ENCODE peak calls at places on chromosomes 1 and 21, in nine cellular contexts. One of them, this sample, is unnamed.

GRCh38 chr1:150144606-150145005 is 5.1 kb upstream of the PLEKHO1 start:
- DNase-seq in mammary epithelial cell: no peak
- DNase-seq in CD4-positive, alpha-beta T cell: no peak
- DNase-seq in ascending aorta: no peak
- DNase-seq in hepatocyte: no peak
- DNase-seq in right cardiac atrium: no peak
- DNase-seq in RWPE1: no peak
- DNase-seq in Peyer's patch: no peak
- DNase-seq in body of pancreas: no peak
- DNase-seq in this sample: no peak

GRCh38 chr1:221712198-221712684 is 29.6 kb downstream of the DUSP10 start:
- DNase-seq in mammary epithelial cell: peak
- DNase-seq in CD4-positive, alpha-beta T cell: no peak
- DNase-seq in ascending aorta: no peak
- DNase-seq in hepatocyte: peak
- DNase-seq in right cardiac atrium: no peak
- DNase-seq in RWPE1: peak
- DNase-seq in Peyer's patch: peak
- DNase-seq in body of pancreas: no peak
- DNase-seq in this sample: no peak

GRCh38 chr1:204684206-204684536 is 1.4 kb downstream of the LRRN2 start:
- DNase-seq in mammary epithelial cell: no peak
- DNase-seq in CD4-positive, alpha-beta T cell: no peak
- DNase-seq in ascending aorta: no peak
- DNase-seq in hepatocyte: no peak
- DNase-seq in right cardiac atrium: no peak
- DNase-seq in RWPE1: no peak
- DNase-seq in Peyer's patch: no peak
- DNase-seq in body of pancreas: no peak
- DNase-seq in this sample: no peak

GRCh38 chr21:39373634-39374033 is 24.7 kb upstream of the HMGN1 start:
- DNase-seq in mammary epithelial cell: peak
- DNase-seq in CD4-positive, alpha-beta T cell: no peak
- DNase-seq in ascending aorta: no peak
- DNase-seq in hepatocyte: peak
- DNase-seq in right cardiac atrium: no peak
- DNase-seq in RWPE1: peak
- DNase-seq in Peyer's patch: no peak
- DNase-seq in body of pancreas: no peak
- DNase-seq in this sample: no peak

GRCh38 chr1:226406401-226406881 is 1.5 kb downstream of the PARP1 start:
- DNase-seq in mammary epithelial cell: peak
- DNase-seq in CD4-positive, alpha-beta T cell: no peak
- DNase-seq in ascending aorta: no peak
- DNase-seq in hepatocyte: no peak
- DNase-seq in right cardiac atrium: no peak
- DNase-seq in RWPE1: peak
- DNase-seq in Peyer's patch: no peak
- DNase-seq in body of pancreas: no peak
- DNase-seq in this sample: no peak

GRCh38 chr1:151980287-151981177 is 13.1 kb downstream of the S100A10 start:
- DNase-seq in mammary epithelial cell: peak
- DNase-seq in CD4-positive, alpha-beta T cell: no peak
- DNase-seq in ascending aorta: peak
- DNase-seq in hepatocyte: peak
- DNase-seq in right cardiac atrium: peak
- DNase-seq in RWPE1: no peak
- DNase-seq in Peyer's patch: no peak
- DNase-seq in body of pancreas: no peak
- DNase-seq in this sample: no peak

GRCh38 chr1:243470492-243470891 is 214.7 kb downstream of the SDCCAG8 start:
- DNase-seq in mammary epithelial cell: no peak
- DNase-seq in CD4-positive, alpha-beta T cell: no peak
- DNase-seq in ascending aorta: no peak
- DNase-seq in hepatocyte: no peak
- DNase-seq in right cardiac atrium: no peak
- DNase-seq in RWPE1: no peak
- DNase-seq in Peyer's patch: no peak
- DNase-seq in body of pancreas: no peak
- DNase-seq in this sample: no peak

GRCh38 chr1:15702722-15703550 is 18.8 kb downstream of the PLEKHM2 start:
- DNase-seq in mammary epithelial cell: peak
- DNase-seq in CD4-positive, alpha-beta T cell: no peak
- DNase-seq in ascending aorta: no peak
- DNase-seq in hepatocyte: peak
- DNase-seq in right cardiac atrium: peak
- DNase-seq in RWPE1: peak
- DNase-seq in Peyer's patch: no peak
- DNase-seq in body of pancreas: peak
- DNase-seq in this sample: no peak

GRCh38 chr1:183096889-183097288 is 73.7 kb downstream of the LAMC1 start:
- DNase-seq in mammary epithelial cell: no peak
- DNase-seq in CD4-positive, alpha-beta T cell: no peak
- DNase-seq in ascending aorta: no peak
- DNase-seq in hepatocyte: no peak
- DNase-seq in right cardiac atrium: no peak
- DNase-seq in RWPE1: no peak
- DNase-seq in Peyer's patch: no peak
- DNase-seq in body of pancreas: peak
- DNase-seq in this sample: no peak

GRCh38 chr1:183098349-183098748 is 75.1 kb downstream of the LAMC1 start:
- DNase-seq in mammary epithelial cell: no peak
- DNase-seq in CD4-positive, alpha-beta T cell: no peak
- DNase-seq in ascending aorta: no peak
- DNase-seq in hepatocyte: peak
- DNase-seq in right cardiac atrium: no peak
- DNase-seq in RWPE1: no peak
- DNase-seq in Peyer's patch: no peak
- DNase-seq in body of pancreas: no peak
- DNase-seq in this sample: no peak

GRCh38 chr1:183094376-183094775 is 71.2 kb downstream of the LAMC1 start:
- DNase-seq in mammary epithelial cell: no peak
- DNase-seq in CD4-positive, alpha-beta T cell: no peak
- DNase-seq in ascending aorta: no peak
- DNase-seq in hepatocyte: no peak
- DNase-seq in right cardiac atrium: no peak
- DNase-seq in RWPE1: no peak
- DNase-seq in Peyer's patch: no peak
- DNase-seq in body of pancreas: no peak
- DNase-seq in this sample: no peak

GRCh38 chr1:183097438-183098051 is 74.3 kb downstream of the LAMC1 start:
- DNase-seq in mammary epithelial cell: peak
- DNase-seq in CD4-positive, alpha-beta T cell: no peak
- DNase-seq in ascending aorta: no peak
- DNase-seq in hepatocyte: peak
- DNase-seq in right cardiac atrium: no peak
- DNase-seq in RWPE1: no peak
- DNase-seq in Peyer's patch: no peak
- DNase-seq in body of pancreas: no peak
- DNase-seq in this sample: no peak

DNA sequence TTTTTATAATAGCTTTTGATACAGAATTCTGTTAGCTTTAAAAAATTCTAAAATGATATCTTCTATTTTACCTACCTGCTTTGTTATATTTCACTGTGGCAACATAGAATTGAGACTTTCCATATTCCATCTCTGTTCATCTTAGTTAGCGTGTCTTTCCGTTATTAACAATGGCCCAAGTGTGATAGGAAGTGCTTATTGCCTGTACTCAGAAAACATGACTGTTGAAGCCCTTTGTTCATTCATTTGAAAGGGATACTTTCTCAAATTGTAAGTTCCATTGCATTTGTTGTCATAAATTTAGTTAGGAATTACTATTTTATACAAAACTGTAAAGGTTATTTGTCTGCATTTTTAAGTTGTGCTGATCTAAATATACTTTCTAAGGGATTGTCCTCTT is 73.1 kb downstream of the LAMC1 start:
- DNase-seq in mammary epithelial cell: no peak
- DNase-seq in CD4-positive, alpha-beta T cell: no peak
- DNase-seq in ascending aorta: no peak
- DNase-seq in hepatocyte: no peak
- DNase-seq in right cardiac atrium: no peak
- DNase-seq in RWPE1: no peak
- DNase-seq in Peyer's patch: no peak
- DNase-seq in body of pancreas: no peak
- DNase-seq in this sample: no peak
- H3K27ac ChIP-seq in mammary epithelial cell: no peak
- H3K27ac ChIP-seq in CD4-positive, alpha-beta T cell: no peak
- H3K27ac ChIP-seq in ascending aorta: no peak
- H3K27ac ChIP-seq in hepatocyte: peak
- H3K27ac ChIP-seq in right cardiac atrium: no peak
- H3K27ac ChIP-seq in RWPE1: no peak
- H3K27ac ChIP-seq in Peyer's patch: peak
- H3K27ac ChIP-seq in body of pancreas: no peak
- H3K27ac ChIP-seq in this sample: no peak

GRCh38 chr1:54359393-54360162 is 46.6 kb downstream of the SSBP3 start:
- DNase-seq in mammary epithelial cell: no peak
- DNase-seq in CD4-positive, alpha-beta T cell: no peak
- DNase-seq in ascending aorta: no peak
- DNase-seq in hepatocyte: no peak
- DNase-seq in right cardiac atrium: no peak
- DNase-seq in RWPE1: no peak
- DNase-seq in Peyer's patch: no peak
- DNase-seq in body of pancreas: no peak
- DNase-seq in this sample: no peak

GRCh38 chr1:54360165-54361005 is 45.8 kb downstream of the SSBP3 start:
- DNase-seq in mammary epithelial cell: no peak
- DNase-seq in CD4-positive, alpha-beta T cell: no peak
- DNase-seq in ascending aorta: no peak
- DNase-seq in hepatocyte: no peak
- DNase-seq in right cardiac atrium: no peak
- DNase-seq in RWPE1: no peak
- DNase-seq in Peyer's patch: no peak
- DNase-seq in body of pancreas: no peak
- DNase-seq in this sample: no peak

GRCh38 chr1:54356680-54357147 is 49.5 kb downstream of the SSBP3 start:
- DNase-seq in mammary epithelial cell: no peak
- DNase-seq in CD4-positive, alpha-beta T cell: peak
- DNase-seq in ascending aorta: no peak
- DNase-seq in hepatocyte: no peak
- DNase-seq in right cardiac atrium: no peak
- DNase-seq in RWPE1: no peak
- DNase-seq in Peyer's patch: no peak
- DNase-seq in body of pancreas: no peak
- DNase-seq in this sample: no peak

GRCh38 chr1:54357967-54358366 is 48.2 kb downstream of the SSBP3 start:
- DNase-seq in mammary epithelial cell: no peak
- DNase-seq in CD4-positive, alpha-beta T cell: no peak
- DNase-seq in ascending aorta: no peak
- DNase-seq in hepatocyte: no peak
- DNase-seq in right cardiac atrium: no peak
- DNase-seq in RWPE1: no peak
- DNase-seq in Peyer's patch: no peak
- DNase-seq in body of pancreas: peak
- DNase-seq in this sample: no peak

GRCh38 chr1:54358503-54359168 is 47.6 kb downstream of the SSBP3 start:
- DNase-seq in mammary epithelial cell: no peak
- DNase-seq in CD4-positive, alpha-beta T cell: no peak
- DNase-seq in ascending aorta: no peak
- DNase-seq in hepatocyte: no peak
- DNase-seq in right cardiac atrium: peak
- DNase-seq in RWPE1: no peak
- DNase-seq in Peyer's patch: no peak
- DNase-seq in body of pancreas: no peak
- DNase-seq in this sample: no peak
- H3K27ac ChIP-seq in mammary epithelial cell: no peak
- H3K27ac ChIP-seq in CD4-positive, alpha-beta T cell: no peak
- H3K27ac ChIP-seq in ascending aorta: no peak
- H3K27ac ChIP-seq in hepatocyte: no peak
- H3K27ac ChIP-seq in right cardiac atrium: peak
- H3K27ac ChIP-seq in RWPE1: no peak
- H3K27ac ChIP-seq in Peyer's patch: no peak
- H3K27ac ChIP-seq in body of pancreas: no peak
- H3K27ac ChIP-seq in this sample: no peak

GRCh38 chr1:214570442-214570841 is 19.0 kb upstream of the PTPN14 start:
- DNase-seq in mammary epithelial cell: peak
- DNase-seq in CD4-positive, alpha-beta T cell: no peak
- DNase-seq in ascending aorta: no peak
- DNase-seq in hepatocyte: no peak
- DNase-seq in right cardiac atrium: no peak
- DNase-seq in RWPE1: no peak
- DNase-seq in Peyer's patch: no peak
- DNase-seq in body of pancreas: no peak
- DNase-seq in this sample: no peak

GRCh38 chr1:214569357-214570004 is 18.1 kb upstream of the PTPN14 start:
- DNase-seq in mammary epithelial cell: peak
- DNase-seq in CD4-positive, alpha-beta T cell: no peak
- DNase-seq in ascending aorta: no peak
- DNase-seq in hepatocyte: no peak
- DNase-seq in right cardiac atrium: no peak
- DNase-seq in RWPE1: no peak
- DNase-seq in Peyer's patch: no peak
- DNase-seq in body of pancreas: no peak
- DNase-seq in this sample: no peak

GRCh38 chr1:214567481-214567980 is 16.1 kb upstream of the PTPN14 start:
- DNase-seq in mammary epithelial cell: no peak
- DNase-seq in CD4-positive, alpha-beta T cell: no peak
- DNase-seq in ascending aorta: no peak
- DNase-seq in hepatocyte: no peak
- DNase-seq in right cardiac atrium: no peak
- DNase-seq in RWPE1: no peak
- DNase-seq in Peyer's patch: no peak
- DNase-seq in body of pancreas: no peak
- DNase-seq in this sample: no peak

GRCh38 chr1:214566158-214567104 is 15.0 kb upstream of the PTPN14 start:
- DNase-seq in mammary epithelial cell: peak
- DNase-seq in CD4-positive, alpha-beta T cell: no peak
- DNase-seq in ascending aorta: no peak
- DNase-seq in hepatocyte: no peak
- DNase-seq in right cardiac atrium: no peak
- DNase-seq in RWPE1: peak
- DNase-seq in Peyer's patch: no peak
- DNase-seq in body of pancreas: no peak
- DNase-seq in this sample: no peak

DNA sequence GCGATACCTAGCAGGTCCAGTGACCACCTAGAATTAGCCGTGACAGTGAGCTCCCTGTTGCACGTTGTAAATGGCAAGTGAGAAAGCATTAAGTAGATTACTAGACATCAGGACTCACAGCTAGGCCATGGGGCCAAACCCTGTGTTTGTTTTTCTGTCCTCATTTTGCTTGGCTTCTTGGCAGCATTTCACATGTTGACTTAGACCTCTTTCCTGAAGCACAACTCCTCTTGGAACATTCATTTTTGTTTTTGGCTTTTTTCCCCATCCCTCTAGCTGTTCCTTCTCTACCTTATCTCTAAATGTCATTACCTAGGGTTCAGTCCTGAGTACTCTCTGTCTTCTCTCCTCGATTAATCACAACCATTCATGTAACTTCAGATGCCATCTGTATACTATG is 16.9 kb upstream of the PTPN14 start:
- DNase-seq in mammary epithelial cell: no peak
- DNase-seq in CD4-positive, alpha-beta T cell: no peak
- DNase-seq in ascending aorta: no peak
- DNase-seq in hepatocyte: no peak
- DNase-seq in right cardiac atrium: no peak
- DNase-seq in RWPE1: no peak
- DNase-seq in Peyer's patch: no peak
- DNase-seq in body of pancreas: no peak
- DNase-seq in this sample: no peak
- H3K27ac ChIP-seq in mammary epithelial cell: no peak
- H3K27ac ChIP-seq in CD4-positive, alpha-beta T cell: no peak
- H3K27ac ChIP-seq in ascending aorta: no peak
- H3K27ac ChIP-seq in hepatocyte: no peak
- H3K27ac ChIP-seq in right cardiac atrium: no peak
- H3K27ac ChIP-seq in RWPE1: peak
- H3K27ac ChIP-seq in Peyer's patch: no peak
- H3K27ac ChIP-seq in body of pancreas: no peak
- H3K27ac ChIP-seq in this sample: no peak

GRCh38 chr1:29243023-29243862 is 6.9 kb downstream of the PTPRU start:
- DNase-seq in mammary epithelial cell: no peak
- DNase-seq in CD4-positive, alpha-beta T cell: no peak
- DNase-seq in ascending aorta: no peak
- DNase-seq in hepatocyte: no peak
- DNase-seq in right cardiac atrium: no peak
- DNase-seq in RWPE1: no peak
- DNase-seq in Peyer's patch: no peak
- DNase-seq in body of pancreas: no peak
- DNase-seq in this sample: no peak
- H3K27ac ChIP-seq in mammary epithelial cell: no peak
- H3K27ac ChIP-seq in CD4-positive, alpha-beta T cell: no peak
- H3K27ac ChIP-seq in ascending aorta: no peak
- H3K27ac ChIP-seq in hepatocyte: no peak
- H3K27ac ChIP-seq in right cardiac atrium: no peak
- H3K27ac ChIP-seq in RWPE1: no peak
- H3K27ac ChIP-seq in Peyer's patch: no peak
- H3K27ac ChIP-seq in body of pancreas: no peak
- H3K27ac ChIP-seq in this sample: no peak

This sample was measured in substantia nigra.